ENCODE peak calls at places on chromosome 13, in four cellular contexts. P is DND-41; J is neural progenitor cell; A is CD8-positive, alpha-beta memory T cell. L is an unnamed sample.
A peak's percentile ranks its signal among the peaks of the same experiment; 100 is the strongest.

GRCh38 chr13:67439365-67439764 is 209.2 kb upstream of the PCDH9 start:
- DNase-seq in J (no peak), P (no peak), A (no peak), L (no peak)

GRCh38 chr13:76020421-76020955 is 384.4 kb downstream of the LMO7 start:
- DNase-seq in J (no peak), P (no peak), A (no peak), L (no peak)

GRCh38 chr13:93724187-93724586 is 497.6 kb downstream of the GPC6 start:
- DNase-seq in A (no peak), J (no peak), P (no peak), L (no peak)

GRCh38 chr13:65977525-65977924 is 1252.6 kb downstream of the PCDH9 start:
- DNase-seq in A (no peak), J (no peak), P (no peak), L (no peak)

GRCh38 chr13:33186851-33187250 is 98.7 kb downstream of the STARD13 start:
- DNase-seq in J (no peak), A (no peak), P (no peak), L (no peak)

GRCh38 chr13:102978168-102978567 is 88.0 kb downstream of the SLC10A2 start:
- DNase-seq in J (no peak), P (no peak), A (no peak), L (no peak)

GRCh38 chr13:45021250-45021649 is 31.9 kb downstream of the GPALPP1 start:
- DNase-seq in A (no peak), J (no peak), P (no peak), L (no peak)

GRCh38 chr13:20579193-20579592 is 12.2 kb downstream of the IFT88 start:
- DNase-seq in P (no peak), A (no peak), J (no peak), L (no peak)

GRCh38 chr13:43522788-43523187 is 264.0 kb downstream of the ENOX1 start:
- DNase-seq in P (no peak), J (no peak), A (no peak), L (no peak)

GRCh38 chr13:21639604-21640003 is 31.3 kb upstream of the FGF9 start:
- DNase-seq in J (peak; percentile 75), P (no peak), A (no peak), L (no peak)

GRCh38 chr13:28355822-28356371 is 139.0 kb downstream of the FLT1 start:
- DNase-seq in A (peak; percentile 1), P (peak; percentile 42), J (no peak), L (no peak)

GRCh38 chr13:70255406-70255991 is 147.2 kb upstream of the KLHL1 start:
- DNase-seq in J (no peak), P (no peak), A (no peak), L (no peak)

GRCh38 chr13:45615501-45616101 is at the start of gene ERICH6B:
- DNase-seq in J (peak; percentile 92), P (peak; percentile 8), A (no peak), L (no peak)

GRCh38 chr13:77372275-77372674 is 45.4 kb upstream of the MYCBP2 start:
- DNase-seq in P (no peak), J (no peak), A (no peak), L (no peak)

GRCh38 chr13:103852036-103852435 is 785.8 kb upstream of the SLC10A2 start:
- DNase-seq in J (no peak), A (no peak), P (no peak), L (no peak)

GRCh38 chr13:35995136-35995535 is 136.0 kb downstream of the DCLK1 start:
- DNase-seq in J (no peak), P (no peak), A (no peak), L (no peak)

GRCh38 chr13:94090773-94091172 is 388.7 kb downstream of the DCT start:
- DNase-seq in J (no peak), A (no peak), P (no peak), L (no peak)

GRCh38 chr13:50911051-50911690 is 1.6 kb downstream of the RNASEH2B start:
- DNase-seq in P (peak; percentile 40), J (peak; percentile 39), A (no peak), L (peak; percentile 74)

GRCh38 chr13:76708138-76708537 is 178.1 kb downstream of the KCTD12 start:
- DNase-seq in J (no peak), P (no peak), A (no peak), L (no peak)

GRCh38 chr13:78596701-78597550 is 6.4 kb downstream of the POU4F1 start:
- DNase-seq in J (peak; percentile 61), P (no peak), A (no peak), L (no peak)

GRCh38 chr13:106133025-106133424 is 402.4 kb downstream of the EFNB2 start:
- DNase-seq in A (no peak), J (no peak), P (no peak), L (no peak)

GRCh38 chr13:37187110-37187509 is 81.6 kb upstream of the CSNK1A1L start:
- DNase-seq in J (no peak), A (no peak), P (no peak), L (no peak)

GRCh38 chr13:106033634-106034033 is 501.8 kb downstream of the EFNB2 start:
- DNase-seq in J (no peak), P (no peak), A (no peak), L (no peak)

GRCh38 chr13:44218501-44219240 is 155.0 kb upstream of the SERP2 start:
- DNase-seq in J (no peak), P (no peak), A (no peak), L (no peak)

GRCh38 chr13:50244355-50244912 is 229.2 kb downstream of the KCNRG start:
- DNase-seq in A (no peak), J (no peak), P (no peak), L (no peak)

GRCh38 chr13:48160879-48161278 is 66.0 kb upstream of the MED4 start:
- DNase-seq in A (no peak), J (no peak), P (no peak), L (no peak)

GRCh38 chr13:73351730-73352129 is 292.9 kb downstream of the KLF5 start:
- DNase-seq in P (no peak), J (no peak), A (no peak), L (no peak)

GRCh38 chr13:44359983-44360375 is 13.6 kb upstream of the SERP2 start:
- DNase-seq in A (no peak), J (no peak), P (no peak), L (no peak)

GRCh38 chr13:46624353-46624752 is 71.4 kb downstream of the LRCH1 start:
- DNase-seq in A (no peak), P (no peak), J (no peak), L (no peak)

GRCh38 chr13:73142091-73142490 is 83.3 kb downstream of the KLF5 start:
- DNase-seq in P (no peak), J (peak; percentile 20), A (no peak), L (no peak)

GRCh38 chr13:34657716-34658115 is 284.4 kb upstream of the NBEA start:
- DNase-seq in J (no peak), A (no peak), P (no peak), L (no peak)

GRCh38 chr13:62234780-62235530 is 819.3 kb upstream of the PCDH20 start:
- DNase-seq in A (no peak), J (no peak), P (no peak), L (no peak)

GRCh38 chr13:55199132-55199531 is 1941.6 kb upstream of the PRR20A start:
- DNase-seq in P (no peak), J (peak; percentile 47), A (no peak), L (no peak)

GRCh38 chr13:95288899-95289500 is 12.3 kb downstream of the ABCC4 start:
- DNase-seq in J (no peak), P (no peak), A (no peak), L (no peak)

GRCh38 chr13:106714271-106714670 is 146.3 kb upstream of the ARGLU1 start:
- DNase-seq in P (no peak), A (no peak), J (no peak), L (no peak)

GRCh38 chr13:72920097-72920496 is 138.2 kb downstream of the PIBF1 start:
- DNase-seq in A (no peak), J (no peak), P (no peak), L (no peak)

GRCh38 chr13:37326319-37326718 is 220.9 kb upstream of the CSNK1A1L start:
- DNase-seq in J (no peak), A (no peak), P (no peak), L (no peak)

GRCh38 chr13:73394066-73394465 is 335.3 kb downstream of the KLF5 start:
- DNase-seq in A (no peak), P (no peak), J (no peak), L (no peak)

DNA sequence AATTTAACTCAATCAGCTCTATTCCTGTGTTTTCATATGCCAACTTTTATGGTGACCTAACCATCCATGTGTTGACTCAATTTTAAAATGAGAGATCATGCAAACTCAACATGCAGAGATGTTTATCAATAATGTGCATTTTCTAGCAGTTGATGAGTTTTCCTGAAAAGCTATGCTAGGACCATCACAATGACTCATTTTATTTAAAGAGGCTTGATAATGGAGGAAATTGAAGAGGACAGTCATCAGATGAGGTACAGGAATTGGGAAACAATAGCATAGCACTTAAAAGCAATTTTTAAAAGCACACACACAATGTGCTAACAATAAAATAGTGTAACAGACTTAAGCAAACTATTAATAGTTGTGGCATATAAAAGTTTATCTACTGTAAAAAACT is 127.1 kb downstream of the VWA8 start:
- DNase-seq in J (no peak), P (no peak), A (no peak), L (no peak)
- H3K27me3 ChIP-seq in J (no peaks in the 10 kb centered on the region), P (no peaks in the 10 kb centered on the region), A (no peaks in the 10 kb centered on the region), L (no peaks in the 10 kb centered on the region)

DNA sequence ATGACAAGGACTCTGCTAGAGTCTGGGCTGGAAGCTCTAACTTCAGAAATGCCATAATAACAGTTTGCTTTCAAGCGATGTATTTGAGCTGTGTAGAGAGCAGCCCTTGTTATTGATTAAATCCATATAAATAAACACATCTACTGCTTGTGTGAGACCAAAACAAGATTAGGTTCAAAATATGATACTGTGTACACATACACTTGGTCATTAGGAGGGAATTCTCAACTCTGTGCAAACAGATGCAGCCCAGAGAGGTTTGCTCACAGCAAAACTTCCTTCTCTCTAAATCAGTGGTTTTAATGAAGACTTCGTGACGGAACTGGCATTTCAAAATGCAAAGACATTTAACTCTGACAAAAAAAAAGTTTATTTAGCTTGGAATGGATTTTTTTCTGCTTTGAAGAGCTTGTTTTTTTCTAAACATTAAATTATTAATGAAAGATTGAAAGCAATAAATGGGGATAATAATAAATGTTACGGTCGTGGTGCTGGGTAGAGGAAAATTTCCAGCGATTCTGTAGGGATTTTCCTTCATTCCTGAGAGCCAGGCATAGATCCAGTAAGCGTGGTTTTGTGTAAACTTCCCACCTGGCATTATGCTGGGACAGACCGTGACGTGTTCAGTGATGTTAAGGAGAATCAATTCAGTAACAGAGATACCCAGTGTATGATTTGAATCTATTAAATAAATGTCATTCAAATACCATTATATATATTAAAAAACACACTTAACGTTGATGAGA is 213.6 kb downstream of the TEX29 start:
- DNase-seq in A (no peak), J (no peak), P (no peak), L (no peak)
- H3K4me1 ChIP-seq in A (no peaks in the 10 kb centered on the region), J (peaks cover 17% of the 10 kb centered on the region), P (no peaks in the 10 kb centered on the region), L (no peaks in the 10 kb centered on the region)

GRCh38 chr13:110179858-110180156 is 127.2 kb downstream of the COL4A1 start:
- DNase-seq in P (no peak), A (no peak), J (no peak), L (no peak)
- H3K27me3 ChIP-seq in P (peaks cover 11% of the 10 kb centered on the region), A (no peaks in the 10 kb centered on the region), J (no peaks in the 10 kb centered on the region), L (no peaks in the 10 kb centered on the region)

GRCh38 chr13:114152285-114152645 is 19.8 kb upstream of the RASA3 start:
- DNase-seq in P (no peak), A (no peak), J (no peak), L (no peak)
- H3K4me1 ChIP-seq in P (peaks cover 45% of the 10 kb centered on the region), A (peaks cover 80% of the 10 kb centered on the region), J (peaks cover 6% of the 10 kb centered on the region), L (no peaks in the 10 kb centered on the region)

GRCh38 chr13:26548251-26548765 is 9.2 kb upstream of the WASF3 start:
- DNase-seq in A (no peak), P (no peak), J (no peak), L (no peak)
- H3K27me3 ChIP-seq in A (peaks cover 5% of the 10 kb centered on the region), P (peaks cover 12% of the 10 kb centered on the region), J (no peaks in the 10 kb centered on the region), L (no peaks in the 10 kb centered on the region)

GRCh38 chr13:112803422-112803821 is 113.6 kb downstream of the ATP11A start:
- DNase-seq in A (no peak), P (no peak), J (no peak), L (no peak)
- H3K4me1 ChIP-seq in A (no peaks in the 10 kb centered on the region), P (no peaks in the 10 kb centered on the region), J (no peaks in the 10 kb centered on the region), L (no peaks in the 10 kb centered on the region)